ENCODE peak calls at places on chromosomes 3 and 15, in seven cellular contexts. O is HepG2, Z is SK-N-SH, C is GM12892, P is K562, B is GM12878, Q is H1. X is an unnamed sample.

GRCh38 chr3:197312431-197312830 is 14.0 kb upstream of the DLG1 start:
- DNase-seq in Z (no peak), Q (no peak), O (no peak), P (no peak), C (no peak), B (no peak), X (no peak)

GRCh38 chr3:169148448-169149348 is 514.8 kb downstream of the MECOM start:
- DNase-seq in Q (no peak), B (no peak), O (no peak), C (no peak), Z (peak), P (peak), X (no peak)

GRCh38 chr15:67821784-67822451 is 3.4 kb upstream of the SKOR1 start:
- DNase-seq in O (no peak), Z (peak), C (no peak), P (no peak), Q (no peak), B (no peak), X (no peak)

GRCh38 chr15:64536244-64536836 is 76.0 kb downstream of the ZNF609 start:
- DNase-seq in Q (no peak), Z (no peak), O (peak), B (no peak), C (no peak), P (no peak), X (no peak)

GRCh38 chr3:122975163-122975923 is 52.2 kb downstream of the SEMA5B start:
- DNase-seq in Q (no peak), O (no peak), C (no peak), B (no peak), Z (peak), P (no peak), X (peak)

GRCh38 chr3:74897006-74897405 is 282.5 kb upstream of the CNTN3 start:
- DNase-seq in P (peak), Z (peak), C (no peak), O (no peak), B (no peak), Q (no peak), X (no peak)

GRCh38 chr15:70172124-70172523 is 74.4 kb upstream of the TLE3 start:
- DNase-seq in C (no peak), O (no peak), P (no peak), B (no peak), Q (no peak), Z (no peak), X (no peak)

GRCh38 chr3:183018416-183019192 is 38.3 kb upstream of the DCUN1D1 start:
- DNase-seq in P (peak), Z (no peak), O (no peak), Q (no peak), C (no peak), B (no peak), X (no peak)

GRCh38 chr15:71713191-71713798 is 97.1 kb upstream of the NR2E3 start:
- DNase-seq in P (no peak), Q (no peak), O (no peak), Z (no peak), B (no peak), C (no peak), X (no peak)

GRCh38 chr3:80806673-80807072 is 954.8 kb downstream of the GBE1 start:
- DNase-seq in B (no peak), C (no peak), Z (no peak), O (no peak), Q (no peak), P (no peak), X (no peak)

GRCh38 chr3:196774191-196774820 is 34.6 kb downstream of the PAK2 start:
- DNase-seq in P (no peak), Q (no peak), Z (no peak), O (peak), B (peak), C (no peak), X (no peak)

GRCh38 chr3:48739955-48740823 is 23.2 kb upstream of the IP6K2 start:
- DNase-seq in O (peak), Z (peak), B (no peak), Q (peak), C (peak), P (peak), X (peak)
- TF ChIP-seq TAF1 in O (no peak), Z (no peak), B (no peak), Q (no peak), C (no peak), P (peak), X (no peak)

GRCh38 chr3:172627057-172627809 is 83.6 kb downstream of the NCEH1 start:
- DNase-seq in C (no peak), Q (no peak), P (no peak), B (no peak), O (no peak), Z (no peak), X (no peak)

GRCh38 chr3:172630316-172630715 is 80.6 kb downstream of the NCEH1 start:
- DNase-seq in B (no peak), P (no peak), O (no peak), C (no peak), Z (no peak), Q (no peak), X (no peak)

GRCh38 chr3:172626241-172626640 is 84.6 kb downstream of the NCEH1 start:
- DNase-seq in C (no peak), O (no peak), Q (no peak), P (no peak), Z (no peak), B (no peak), X (no peak)

GRCh38 chr3:172625404-172625803 is 85.5 kb downstream of the NCEH1 start:
- DNase-seq in C (no peak), B (no peak), P (no peak), Q (no peak), O (no peak), Z (no peak), X (no peak)

GRCh38 chr3:172629470-172629869 is 81.4 kb downstream of the NCEH1 start:
- DNase-seq in B (no peak), C (no peak), O (no peak), Z (no peak), Q (no peak), P (no peak), X (no peak)
- TF ChIP-seq TAF1 in B (no peak), C (no peak), O (no peak), Z (no peak), Q (no peak), P (no peak), X (no peak)

DNA sequence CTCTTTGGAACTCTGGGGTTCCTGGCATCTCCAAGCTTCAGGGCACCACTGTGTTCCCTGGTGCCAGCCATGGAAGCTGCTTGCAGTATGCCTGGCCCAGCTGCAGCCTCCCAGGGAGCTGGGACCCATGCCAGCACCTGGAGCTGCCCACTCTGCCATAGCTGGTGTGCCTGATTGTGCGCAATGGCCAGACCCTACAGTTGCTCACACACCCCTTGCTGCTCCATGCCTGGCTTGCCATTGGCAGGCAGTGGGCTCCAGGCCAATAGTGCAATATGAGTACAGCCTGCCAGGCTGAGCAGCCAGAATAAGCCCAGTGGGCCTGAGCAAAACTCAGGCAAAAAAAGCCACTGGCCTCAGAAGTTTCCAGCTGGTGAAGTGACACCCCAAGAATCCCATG is 43.8 kb upstream of the LRRFIP2 start:
- DNase-seq in B (no peak), Z (no peak), C (no peak), Q (no peak), O (no peak), P (no peak), X (no peak)
- TF ChIP-seq TAF1 in B (no peak), Z (no peak), C (no peak), Q (no peak), O (no peak), P (no peak), X (no peak)

DNA sequence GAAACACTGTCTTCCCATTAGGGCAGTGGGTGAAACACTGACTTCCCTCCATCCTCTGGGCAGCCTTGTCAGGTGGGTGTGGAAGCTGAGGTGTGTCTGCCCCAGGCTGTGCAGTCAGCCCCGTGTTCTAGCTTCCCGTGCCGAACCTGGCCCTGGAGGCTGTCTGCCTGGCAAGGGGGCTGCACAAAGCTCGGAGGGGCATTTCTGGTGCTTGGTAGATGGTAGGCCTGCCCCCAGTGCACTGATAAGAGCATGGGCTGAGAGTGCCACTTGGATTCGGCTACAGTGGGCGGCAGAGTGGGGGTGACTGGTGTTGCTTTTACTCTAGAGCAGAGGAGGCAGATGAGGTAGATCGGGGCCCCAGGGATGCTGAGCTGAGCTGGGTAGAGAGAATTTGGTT is 21.3 kb downstream of the IGF1R start:
- DNase-seq in B (no peak), Q (peak), O (no peak), P (no peak), Z (no peak), C (no peak), X (no peak)
- TF ChIP-seq TAF1 in B (no peak), Q (no peak), O (no peak), P (no peak), Z (no peak), C (no peak), X (no peak)

GRCh38 chr3:7332696-7333095 is 471.8 kb downstream of the GRM7 start:
- DNase-seq in Z (no peak), O (no peak), B (no peak), P (no peak), C (no peak), Q (peak), X (no peak)

GRCh38 chr3:7328339-7328738 is 467.4 kb downstream of the GRM7 start:
- DNase-seq in O (no peak), B (no peak), Q (no peak), Z (no peak), P (no peak), C (no peak), X (no peak)

GRCh38 chr3:7333125-7333524 is 472.2 kb downstream of the GRM7 start:
- DNase-seq in O (no peak), B (no peak), Q (peak), C (no peak), Z (no peak), P (no peak), X (no peak)
- TF ChIP-seq TAF1 in O (no peak), B (no peak), Q (no peak), C (no peak), Z (no peak), P (no peak), X (no peak)

DNA sequence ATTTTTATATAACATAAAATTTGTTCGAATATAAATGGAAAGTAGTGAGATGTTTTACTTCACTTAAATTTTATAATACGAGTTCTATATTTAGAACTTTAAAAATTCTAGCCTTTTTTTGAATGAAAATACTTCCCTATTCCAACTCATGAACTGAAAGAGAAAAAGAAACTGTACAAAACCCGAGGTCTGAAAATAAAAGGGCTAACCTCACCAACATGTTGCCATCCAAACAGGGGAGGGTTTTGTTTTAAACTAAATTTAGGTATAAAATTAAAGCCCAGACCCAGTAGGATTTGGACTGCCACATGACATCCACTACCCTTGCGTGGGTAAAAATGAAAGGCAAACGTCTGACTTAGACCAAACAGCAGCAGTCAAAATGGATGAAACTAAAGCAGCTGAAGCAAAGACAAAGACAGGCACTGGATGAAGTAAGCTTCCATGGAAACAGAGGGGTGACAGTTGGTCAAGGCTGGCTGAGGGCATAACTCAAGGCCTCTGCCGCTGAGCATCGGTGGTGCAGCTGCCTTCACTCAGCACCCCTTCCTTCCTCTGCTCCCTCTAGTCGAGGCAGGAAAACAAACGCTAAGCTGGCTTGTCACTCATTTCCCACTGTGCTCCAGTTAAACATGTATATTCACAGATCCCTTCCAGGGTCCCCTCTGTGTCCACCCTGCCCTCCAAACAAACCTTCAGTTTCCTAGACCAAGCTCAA is 58.1 kb downstream of the TM4SF4 start:
- DNase-seq in C (no peak), B (no peak), Q (no peak), P (no peak), O (no peak), Z (no peak), X (no peak)
- TF ChIP-seq TAF1 in C (no peak), B (no peak), Q (no peak), P (no peak), O (no peak), Z (no peak), X (no peak)

DNA sequence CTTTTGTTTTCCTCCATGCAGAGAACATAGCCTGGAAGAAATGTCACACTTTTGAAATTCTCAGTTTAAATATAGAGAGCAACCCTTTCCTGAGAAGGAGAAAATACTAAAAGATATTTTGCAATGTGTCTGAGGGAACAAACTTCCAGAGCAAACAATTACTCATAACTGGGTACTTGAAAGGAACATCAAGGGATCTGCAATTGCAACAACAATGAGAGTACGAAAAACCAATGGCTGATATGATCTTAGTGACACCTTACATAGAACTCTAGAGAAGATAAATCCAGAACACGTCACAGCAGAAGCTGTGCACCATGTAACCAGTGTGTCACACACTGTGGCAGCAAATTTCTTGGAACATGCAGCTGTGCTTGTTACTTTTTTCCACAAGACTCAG is 14.6 kb upstream of the ARPP21 start:
- DNase-seq in P (no peak), C (no peak), Z (no peak), Q (no peak), O (no peak), B (no peak), X (no peak)
- TF ChIP-seq TAF1 in P (no peak), C (no peak), Z (no peak), Q (no peak), O (no peak), B (no peak), X (no peak)

GRCh38 chr3:42262525-42262924 is 3.5 kb downstream of the CCK start:
- DNase-seq in P (no peak), B (no peak), O (no peak), Z (no peak), C (no peak), Q (no peak), X (no peak)
- TF ChIP-seq TAF1 in P (no peak), B (no peak), O (no peak), Z (no peak), C (no peak), Q (no peak), X (no peak)